ENCODE peak calls at places on chromosomes 11 and 22, in seven cellular contexts. One of them, this sample, is unnamed.

GRCh38 chr11:35418847-35419712 is at the start of gene SLC1A2:
- DNase-seq in stimulated activated CD8-positive, alpha-beta memory T cell treated with anti-CD3 and anti-CD28 coated beads, Interleukin-15, amount 100 ng/mL, for 4 hours: no peak
- DNase-seq in memory B cell: no peak
- DNase-seq in AG04450: no peak
- DNase-seq in HuH-7: no peak
- DNase-seq in T-helper 1 cell: no peak
- DNase-seq in fibroblast of lung: peak
- DNase-seq in this sample: no peak

GRCh38 chr11:2883717-2884423 is 1.7 kb downstream of the CDKN1C start:
- DNase-seq in memory B cell: no peak
- DNase-seq in T-helper 1 cell: no peak
- DNase-seq in AG04450: no peak
- DNase-seq in fibroblast of lung: no peak
- DNase-seq in HuH-7: peak
- DNase-seq in stimulated activated CD8-positive, alpha-beta memory T cell treated with anti-CD3 and anti-CD28 coated beads, Interleukin-15, amount 100 ng/mL, for 4 hours: no peak
- DNase-seq in this sample: no peak

GRCh38 chr11:2098691-2099522 is 40.3 kb downstream of the IGF2 start:
- DNase-seq in fibroblast of lung: no peak
- DNase-seq in AG04450: no peak
- DNase-seq in memory B cell: no peak
- DNase-seq in T-helper 1 cell: no peak
- DNase-seq in stimulated activated CD8-positive, alpha-beta memory T cell treated with anti-CD3 and anti-CD28 coated beads, Interleukin-15, amount 100 ng/mL, for 4 hours: no peak
- DNase-seq in HuH-7: no peak
- DNase-seq in this sample: no peak

GRCh38 chr22:23471698-23472097 is 108.4 kb downstream of the IGLL1 start:
- DNase-seq in T-helper 1 cell: no peak
- DNase-seq in AG04450: no peak
- DNase-seq in memory B cell: peak
- DNase-seq in fibroblast of lung: no peak
- DNase-seq in stimulated activated CD8-positive, alpha-beta memory T cell treated with anti-CD3 and anti-CD28 coated beads, Interleukin-15, amount 100 ng/mL, for 4 hours: no peak
- DNase-seq in HuH-7: no peak
- DNase-seq in this sample: no peak

GRCh38 chr11:110121204-110121603 is 28.0 kb downstream of the ZC3H12C start:
- DNase-seq in HuH-7: no peak
- DNase-seq in T-helper 1 cell: no peak
- DNase-seq in memory B cell: no peak
- DNase-seq in stimulated activated CD8-positive, alpha-beta memory T cell treated with anti-CD3 and anti-CD28 coated beads, Interleukin-15, amount 100 ng/mL, for 4 hours: no peak
- DNase-seq in AG04450: no peak
- DNase-seq in fibroblast of lung: peak
- DNase-seq in this sample: peak

GRCh38 chr11:65870307-65870658 is 2.3 kb downstream of the EFEMP2 start:
- DNase-seq in memory B cell: no peak
- DNase-seq in stimulated activated CD8-positive, alpha-beta memory T cell treated with anti-CD3 and anti-CD28 coated beads, Interleukin-15, amount 100 ng/mL, for 4 hours: no peak
- DNase-seq in fibroblast of lung: no peak
- DNase-seq in T-helper 1 cell: no peak
- DNase-seq in AG04450: no peak
- DNase-seq in HuH-7: no peak
- DNase-seq in this sample: no peak

GRCh38 chr22:48039326-48039725 is 1276.9 kb downstream of the TBC1D22A start:
- DNase-seq in AG04450: no peak
- DNase-seq in stimulated activated CD8-positive, alpha-beta memory T cell treated with anti-CD3 and anti-CD28 coated beads, Interleukin-15, amount 100 ng/mL, for 4 hours: no peak
- DNase-seq in HuH-7: no peak
- DNase-seq in memory B cell: no peak
- DNase-seq in fibroblast of lung: no peak
- DNase-seq in T-helper 1 cell: no peak
- DNase-seq in this sample: no peak

GRCh38 chr11:44814881-44815592 is 88.3 kb downstream of the TSPAN18 start:
- DNase-seq in stimulated activated CD8-positive, alpha-beta memory T cell treated with anti-CD3 and anti-CD28 coated beads, Interleukin-15, amount 100 ng/mL, for 4 hours: no peak
- DNase-seq in memory B cell: no peak
- DNase-seq in T-helper 1 cell: no peak
- DNase-seq in AG04450: no peak
- DNase-seq in fibroblast of lung: peak
- DNase-seq in HuH-7: no peak
- DNase-seq in this sample: no peak

GRCh38 chr11:64694821-64695365 is 28.1 kb downstream of the NRXN2 start:
- DNase-seq in AG04450: no peak
- DNase-seq in T-helper 1 cell: no peak
- DNase-seq in HuH-7: no peak
- DNase-seq in memory B cell: no peak
- DNase-seq in fibroblast of lung: no peak
- DNase-seq in stimulated activated CD8-positive, alpha-beta memory T cell treated with anti-CD3 and anti-CD28 coated beads, Interleukin-15, amount 100 ng/mL, for 4 hours: no peak
- DNase-seq in this sample: no peak

GRCh38 chr11:83336993-83337392 is 50.8 kb upstream of the CCDC90B start:
- DNase-seq in HuH-7: no peak
- DNase-seq in T-helper 1 cell: no peak
- DNase-seq in AG04450: no peak
- DNase-seq in stimulated activated CD8-positive, alpha-beta memory T cell treated with anti-CD3 and anti-CD28 coated beads, Interleukin-15, amount 100 ng/mL, for 4 hours: no peak
- DNase-seq in fibroblast of lung: no peak
- DNase-seq in memory B cell: no peak
- DNase-seq in this sample: no peak